ENCODE peak calls at places on chromosomes 16 and 17, in nine cellular contexts. W is germinal center; U is GDM1; D is AG09309; M is activated CD8-positive, alpha-beta memory T cell treated with anti-CD3 and anti-CD28 coated beads for 48 hours; O is astrocyte of the cerebellum; T is GOT3; S is effector memory CD8-positive, alpha-beta T cell; V is GF-D8. K is an unnamed sample.

GRCh38 chr16:3056336-3057180 is 8.9 kb upstream of the IL32 start:
- DNase-seq in D (no peak), O (no peak), W (no peak), U (no peak), S (no peak), T (no peak), M (no peak), V (no peak), K (no peak)

GRCh38 chr16:81939164-81940067 is 71.9 kb downstream of the SDR42E1 start:
- DNase-seq in M (no peak), O (no peak), D (no peak), T (no peak), W (no peak), U (no peak), V (no peak), S (no peak), K (no peak)

GRCh38 chr16:66658143-66658859 is 38.2 kb downstream of the CMTM4 start:
- DNase-seq in U (no peak), W (no peak), D (no peak), T (no peak), S (no peak), M (no peak), O (no peak), V (no peak), K (no peak)

GRCh38 chr16:89958068-89958467 is 9.5 kb downstream of the DEF8 start:
- DNase-seq in D (no peak), O (no peak), T (no peak), W (no peak), M (no peak), V (no peak), U (peak), S (no peak), K (peak)

GRCh38 chr16:85903576-85903975 is 4.6 kb downstream of the IRF8 start:
- DNase-seq in T (no peak), U (no peak), D (no peak), M (no peak), W (peak), S (no peak), O (no peak), V (no peak), K (no peak)

GRCh38 chr17:56593073-56593740 is at the start of gene NOG:
- DNase-seq in V (no peak), U (peak), D (no peak), W (peak), M (no peak), O (no peak), T (no peak), S (no peak), K (peak)

GRCh38 chr17:49278076-49278475 is 47.5 kb upstream of the PHOSPHO1 start:
- DNase-seq in U (no peak), T (no peak), S (no peak), V (no peak), M (no peak), D (no peak), W (no peak), O (no peak), K (no peak)

GRCh38 chr17:30780343-30780742 is 44.1 kb downstream of the CRLF3 start:
- DNase-seq in V (no peak), M (no peak), T (no peak), D (no peak), W (no peak), O (no peak), U (no peak), S (no peak), K (no peak)

GRCh38 chr16:12092347-12092882 is 115.9 kb downstream of the SNX29 start:
- DNase-seq in M (no peak), S (no peak), W (no peak), V (no peak), U (no peak), O (peak), T (no peak), D (peak), K (peak)

GRCh38 chr16:1002399-1003161 is 21.0 kb downstream of the SOX8 start:
- DNase-seq in T (peak), V (no peak), O (peak), M (peak), U (no peak), D (peak), W (no peak), S (peak), K (peak)

GRCh38 chr17:39547713-39548478 is 59.8 kb downstream of the NEUROD2 start:
- DNase-seq in S (peak), U (peak), W (peak), O (no peak), D (no peak), M (peak), T (no peak), V (no peak), K (no peak)

GRCh38 chr17:16374129-16374528 is 6.8 kb upstream of the UBB start:
- DNase-seq in M (no peak), T (no peak), D (peak), W (no peak), O (no peak), V (no peak), U (no peak), S (no peak), K (peak)

GRCh38 chr17:38715216-38715943 is 10.3 kb downstream of the MLLT6 start:
- DNase-seq in U (no peak), S (no peak), W (no peak), T (no peak), M (no peak), V (no peak), D (no peak), O (no peak), K (no peak)

GRCh38 chr17:73891001-73891400 is 246.8 kb upstream of the SDK2 start:
- DNase-seq in U (no peak), O (no peak), S (no peak), V (no peak), W (no peak), D (no peak), M (no peak), T (no peak), K (no peak)

GRCh38 chr17:12422632-12423031 is 243.1 kb upstream of the MYOCD start:
- DNase-seq in M (no peak), T (no peak), W (no peak), O (no peak), U (no peak), S (no peak), V (no peak), D (no peak), K (no peak)

GRCh38 chr16:19781196-19781595 is 63.1 kb downstream of the IQCK start:
- DNase-seq in M (no peak), T (no peak), S (no peak), U (no peak), W (no peak), D (peak), O (no peak), V (no peak), K (no peak)

GRCh38 chr16:24051125-24051524 is 205.0 kb upstream of the CACNG3 start:
- DNase-seq in M (no peak), S (no peak), D (no peak), U (no peak), W (no peak), V (no peak), T (no peak), O (no peak), K (no peak)

GRCh38 chr17:41775394-41776226 is 10.9 kb downstream of the JUP start:
- DNase-seq in O (no peak), M (no peak), S (no peak), T (no peak), W (no peak), V (no peak), D (no peak), U (no peak), K (no peak)

GRCh38 chr17:19979917-19980770 is 2.5 kb upstream of the AKAP10 start:
- DNase-seq in U (peak), S (no peak), M (no peak), D (no peak), V (no peak), W (no peak), T (no peak), O (no peak), K (no peak)

GRCh38 chr16:25691519-25692091 is at the start of gene HS3ST4:
- DNase-seq in D (no peak), S (no peak), V (no peak), T (no peak), O (no peak), M (no peak), U (no peak), W (no peak), K (no peak)

GRCh38 chr16:88738167-88739084 is 32.1 kb downstream of the CTU2 start:
- DNase-seq in U (no peak), S (no peak), M (no peak), V (no peak), O (no peak), T (no peak), W (no peak), D (no peak), K (no peak)

GRCh38 chr16:86245895-86246294 is 264.4 kb upstream of the FOXF1 start:
- DNase-seq in U (no peak), S (no peak), O (no peak), T (no peak), V (no peak), D (no peak), M (no peak), W (no peak), K (no peak)

GRCh38 chr16:49019826-49020401 is 261.7 kb downstream of the CBLN1 start:
- DNase-seq in O (no peak), U (no peak), D (no peak), S (no peak), V (no peak), M (no peak), T (no peak), W (no peak), K (no peak)

K was measured in NCI-H226.